ENCODE peak calls at places on chromosomes 4 and X, in six cellular contexts. K is stomach, I is suprapubic skin, Y is neural progenitor cell, R is GM23248, T is right atrium auricular region. F is an unnamed sample.

GRCh38 chr4:53854991-53855885 is 209.2 kb downstream of the CHIC2 start:
- DNase-seq in Y (no peak), K (no peak), R (peak; percentile 82), T (no peak), I (no peak), F (no peak)

GRCh38 chr4:165115301-165115700 is 2.6 kb upstream of the TMEM192 start:
- DNase-seq in I (no peak), T (no peak), K (no peak), Y (no peak), R (no peak), F (no peak)

GRCh38 chr4:38241541-38241940 is 281.3 kb downstream of the PTTG2 start:
- DNase-seq in T (no peak), K (no peak), Y (no peak), R (peak; percentile 21), I (no peak), F (no peak)

GRCh38 chr4:132824721-132825120 is 324.4 kb upstream of the PCDH10 start:
- DNase-seq in I (no peak), R (no peak), K (no peak), Y (no peak), T (no peak), F (no peak)

GRCh38 chrX:72054776-72055495 is 76.8 kb downstream of the RTL5 start:
- DNase-seq in K (no peak), R (no peak), T (no peak), I (no peak), Y (peak; percentile 77), F (no peak)

GRCh38 chrX:16185725-16186136 is 18.4 kb downstream of the MAGEB17 start:
- DNase-seq in Y (no peak), K (no peak), I (no peak), R (peak; percentile 80), T (no peak), F (no peak)

GRCh38 chr4:168634276-168634802 is 137.5 kb downstream of the PALLD start:
- DNase-seq in T (no peak), Y (peak; percentile 45), R (peak; percentile 89), I (no peak), K (no peak), F (no peak)

GRCh38 chrX:48702716-48703115 is 6.2 kb downstream of the SUV39H1 start:
- DNase-seq in R (no peak), T (no peak), K (no peak), I (no peak), Y (no peak), F (no peak)

GRCh38 chr4:128573781-128574508 is 235.6 kb upstream of the JADE1 start:
- DNase-seq in K (no peak), T (no peak), Y (no peak), R (peak; percentile 89), I (no peak), F (no peak)

GRCh38 chr4:110483516-110483915 is 7.6 kb downstream of the ENPEP start:
- DNase-seq in I (no peak), R (peak; percentile 59), T (no peak), Y (no peak), K (no peak), F (no peak)

GRCh38 chr4:113727802-113728201 is 33.7 kb downstream of the CAMK2D start:
- DNase-seq in R (no peak), I (no peak), Y (no peak), K (no peak), T (no peak), F (no peak)

GRCh38 chrX:19864736-19865135 is 22.7 kb downstream of the SH3KBP1 start:
- DNase-seq in K (no peak), Y (no peak), I (no peak), R (no peak), T (no peak), F (no peak)
- H3K4me1 ChIP-seq in K (no peaks in the 10 kb centered on the region), Y (no peaks in the 10 kb centered on the region), I (no peaks in the 10 kb centered on the region), R (peaks cover 9% of the 10 kb centered on the region), T (no peaks in the 10 kb centered on the region), F (no peaks in the 10 kb centered on the region)

GRCh38 chr4:882646-883045 is 49.5 kb downstream of the GAK start:
- DNase-seq in R (no peak), T (no peak), Y (no peak), I (no peak), K (no peak), F (no peak)
- H3K36me3 ChIP-seq in R (peaks cover 5% of the 10 kb centered on the region), T (peaks cover 53% of the 10 kb centered on the region), Y (no peaks in the 10 kb centered on the region), I (peaks cover 93% of the 10 kb centered on the region), K (peaks cover 74% of the 10 kb centered on the region), F (no peaks in the 10 kb centered on the region)

GRCh38 chr4:8645753-8646124 is 53.2 kb downstream of the CPZ start:
- DNase-seq in I (peak; percentile 57), T (no peak), Y (no peak), K (peak; percentile 11), R (no peak), F (no peak)
- H3K27me3 ChIP-seq in I (peaks cover 20% of the 10 kb centered on the region), T (no peaks in the 10 kb centered on the region), Y (no peaks in the 10 kb centered on the region), K (no peaks in the 10 kb centered on the region), R (peaks cover 21% of the 10 kb centered on the region), F (no peaks in the 10 kb centered on the region)

DNA sequence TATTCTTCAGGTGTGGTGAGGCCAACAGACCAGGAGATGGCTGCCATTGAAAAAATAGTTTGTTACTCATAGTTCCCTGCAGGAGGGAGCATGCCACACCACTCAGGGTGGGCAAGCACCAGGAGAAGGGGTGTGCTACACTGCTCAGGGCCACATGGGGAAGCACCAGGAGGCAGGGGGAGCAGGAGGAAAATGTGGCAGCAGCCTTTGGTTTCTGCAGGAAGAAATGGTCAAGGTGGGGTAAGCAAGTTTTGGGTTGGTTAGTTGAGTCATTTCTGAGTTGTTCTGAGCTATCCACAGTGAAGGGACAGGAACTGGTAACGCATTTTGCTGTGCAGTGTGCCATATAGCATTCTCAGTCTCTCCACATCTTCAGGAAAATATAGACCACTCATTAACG is 23.8 kb downstream of the FGFBP1 start:
- DNase-seq in T (no peak), Y (no peak), I (no peak), R (no peak), K (no peak), F (no peak)
- H3K4me1 ChIP-seq in T (no peaks in the 10 kb centered on the region), Y (no peaks in the 10 kb centered on the region), I (peaks cover 17% of the 10 kb centered on the region), R (peaks cover 20% of the 10 kb centered on the region), K (no peaks in the 10 kb centered on the region), F (no peaks in the 10 kb centered on the region)

GRCh38 chr4:1234811-1235292 is 14.1 kb downstream of the CTBP1 start:
- DNase-seq in Y (no peak), K (no peak), T (no peak), R (no peak), I (peak; percentile 64), F (no peak)

GRCh38 chr4:1234296-1234695 is 14.6 kb downstream of the CTBP1 start:
- DNase-seq in I (no peak), R (peak; percentile 48), T (no peak), K (no peak), Y (no peak), F (no peak)

GRCh38 chr4:1237981-1238675 is 10.8 kb downstream of the CTBP1 start:
- DNase-seq in K (no peak), T (no peak), Y (no peak), R (no peak), I (peak; percentile 77), F (no peak)

GRCh38 chr4:1235381-1236102 is 13.4 kb downstream of the CTBP1 start:
- DNase-seq in I (peak; percentile 66), T (no peak), Y (no peak), K (no peak), R (no peak), F (no peak)

GRCh38 chr4:1236103-1236641 is 12.8 kb downstream of the CTBP1 start:
- DNase-seq in I (peak; percentile 65), R (no peak), Y (no peak), T (no peak), K (no peak), F (no peak)
- H3K36me3 ChIP-seq in I (peaks cover 75% of the 10 kb centered on the region), R (peaks cover 3% of the 10 kb centered on the region), Y (no peaks in the 10 kb centered on the region), T (peaks cover 75% of the 10 kb centered on the region), K (peaks cover 64% of the 10 kb centered on the region), F (peaks cover 64% of the 10 kb centered on the region)

DNA sequence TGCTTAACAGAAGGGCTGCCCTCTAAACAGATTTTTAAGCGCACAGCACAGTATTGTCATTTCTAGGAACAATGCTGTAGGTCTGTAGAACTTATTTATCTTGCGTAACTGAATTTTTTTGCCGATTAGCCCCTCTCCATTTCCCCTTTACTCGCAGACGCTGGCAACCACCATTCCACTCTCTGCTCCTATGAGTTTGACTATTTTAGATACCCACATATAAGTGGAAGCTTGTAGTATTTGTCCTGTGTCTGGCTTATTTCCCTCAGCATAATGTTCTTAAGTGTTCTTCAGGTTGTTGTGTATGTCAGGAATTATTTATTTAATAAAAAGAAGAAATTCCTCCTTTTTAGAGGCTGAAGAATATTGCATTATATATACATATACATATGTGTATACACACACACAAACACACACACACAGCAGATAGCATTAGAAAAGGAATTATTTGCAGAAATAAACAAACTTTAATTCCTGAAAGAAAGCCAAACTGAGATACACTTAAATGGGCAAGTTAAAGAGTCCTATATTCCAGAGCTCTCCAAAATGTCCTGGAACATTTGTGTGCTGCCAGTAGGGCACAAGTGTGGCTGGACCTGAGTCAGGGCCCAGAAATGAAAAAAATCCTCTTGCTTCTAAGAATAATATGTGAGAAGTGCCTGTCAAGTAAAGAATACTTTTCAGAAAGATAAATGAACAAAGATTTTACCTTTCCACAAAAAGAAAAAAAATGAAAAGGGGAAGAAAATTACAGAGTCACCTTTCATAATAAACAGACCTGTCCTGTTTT is 4.5 kb upstream of the ZNF330 start:
- DNase-seq in R (no peak), Y (no peak), K (no peak), I (no peak), T (no peak), F (no peak)
- H3K27me3 ChIP-seq in R (no peaks in the 10 kb centered on the region), Y (no peaks in the 10 kb centered on the region), K (no peaks in the 10 kb centered on the region), I (no peaks in the 10 kb centered on the region), T (no peaks in the 10 kb centered on the region), F (no peaks in the 10 kb centered on the region)